ENCODE peak calls at places on chromosomes 16 and 17, in seven cellular contexts. X, E, J, K, M, G and B are unnamed samples.
A peak's percentile ranks its signal among the peaks of the same experiment; 100 is the strongest.

GRCh38 chr16:85673529-85674417 is 15.0 kb downstream of the GINS2 start:
- DNase-seq in M (peak; percentile 77), G (no peak), X (no peak), J (no peak), E (no peak), K (no peak), B (no peak)

GRCh38 chr17:57067162-57067561 is 17.9 kb upstream of the AKAP1 start:
- DNase-seq in X (no peak), G (no peak), J (no peak), M (no peak), E (no peak), K (no peak), B (no peak)

GRCh38 chr17:63476494-63476856 is 386 bp upstream of the ACE start:
- DNase-seq in K (no peak), G (no peak), M (peak; percentile 33), J (no peak), E (no peak), X (peak; percentile 70), B (no peak)

GRCh38 chr17:77399319-77399959 is 258.7 kb downstream of the SEC14L1 start:
- DNase-seq in J (no peak), X (no peak), M (no peak), K (no peak), G (no peak), E (no peak), B (no peak)

GRCh38 chr16:55043499-55043898 is 112.8 kb downstream of the IRX5 start:
- DNase-seq in G (no peak), J (no peak), X (no peak), M (no peak), K (no peak), E (no peak), B (no peak)

GRCh38 chr17:30950669-30951399 is 20.0 kb upstream of the RNF135 start:
- DNase-seq in J (no peak), M (peak; percentile 88), X (no peak), K (no peak), E (no peak), G (peak; percentile 91), B (peak; percentile 32)

GRCh38 chr16:72291531-72291981 is 119.6 kb upstream of the PMFBP1 start:
- DNase-seq in G (peak; percentile 28), X (no peak), K (no peak), J (no peak), M (no peak), E (no peak), B (peak; percentile 37)

GRCh38 chr17:28944862-28945741 is 6.2 kb downstream of the PHF12 start:
- DNase-seq in E (no peak), K (no peak), J (no peak), G (no peak), X (no peak), M (no peak), B (no peak)

GRCh38 chr16:12425134-12425941 is 378.3 kb downstream of the CPPED1 start:
- DNase-seq in E (no peak), J (no peak), M (no peak), G (peak; percentile 87), K (no peak), X (no peak), B (no peak)
- TF ChIP-seq POLR2A in E (no peak), J (no peak), M (no peak), G (peak; percentile 50), K (no peak), X (no peak), B (no peak)

GRCh38 chr16:2973605-2974318 is 4.6 kb downstream of the PAQR4 start:
- DNase-seq in M (no peak), G (no peak), E (no peak), X (no peak), J (no peak), K (no peak), B (no peak)
- TF ChIP-seq POLR2A in M (no peak), G (no peak), E (no peak), X (peak; percentile 11), J (no peak), K (no peak), B (no peak)

GRCh38 chr16:24206926-24207325 is 49.2 kb upstream of the CACNG3 start:
- DNase-seq in M (no peak), E (no peak), X (no peak), G (no peak), K (no peak), J (no peak), B (no peak)
- TF ChIP-seq POLR2A in M (no peak), E (no peak), X (no peak), G (no peak), K (no peak), J (no peak), B (no peak)

GRCh38 chr17:47188799-47189731 is at the start of gene CDC27:
- DNase-seq in K (peak; percentile 81), G (peak; percentile 99), M (peak; percentile 99), X (peak; percentile 96), J (peak; percentile 78), E (peak; percentile 98), B (peak; percentile 96)
- TF ChIP-seq POLR2A in K (peak; percentile 20), G (peak; percentile 83), M (no peak), X (peak; percentile 85), J (peak; percentile 37), E (no peak), B (peak; percentile 80)

DNA sequence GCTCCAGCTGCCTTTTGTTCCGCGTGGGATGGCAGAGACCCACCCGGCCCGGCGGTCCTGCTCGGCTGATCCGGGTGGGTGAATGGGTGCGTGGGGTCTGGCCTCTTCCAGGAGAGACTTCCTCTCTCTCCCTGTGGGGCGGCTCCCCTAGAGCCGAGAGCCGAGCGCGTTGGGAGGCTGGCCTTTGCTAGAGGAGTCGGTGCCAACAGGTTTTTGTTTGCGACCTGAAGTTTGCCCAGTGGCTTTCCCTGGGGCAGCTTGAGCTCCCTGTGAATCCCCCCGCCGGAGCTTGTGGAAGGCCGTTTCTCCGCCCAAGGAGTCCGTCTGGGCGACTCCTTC is 970 bp downstream of the EPN2 start:
- DNase-seq in G (no peak), J (no peak), E (no peak), M (peak; percentile 59), K (no peak), X (peak; percentile 16), B (peak; percentile 25)
- TF ChIP-seq POLR2A in G (no peak), J (no peak), E (no peak), M (no peak), K (no peak), X (no peak), B (no peak)

GRCh38 chr16:31201511-31202401 is 804 bp downstream of the PYCARD start:
- DNase-seq in K (no peak), E (peak; percentile 66), M (peak; percentile 50), G (no peak), J (peak; percentile 73), X (peak; percentile 64), B (no peak)
- TF ChIP-seq POLR2A in K (peak; percentile 27), E (peak; percentile 62), M (no peak), G (peak; percentile 3), J (no peak), X (peak; percentile 50), B (no peak)